ENCODE peak calls at places on chromosomes 13 and 19, in eight cellular contexts. M, Z, X, W, S, A, Y and N are unnamed samples.

GRCh38 chr13:29436721-29437250 is 158.7 kb downstream of the SLC7A1 start:
- DNase-seq in M (no peak), W (no peak), X (no peak), A (no peak), Y (no peak), S (no peak), Z (no peak), N (no peak)

GRCh38 chr13:32881792-32882175 is 134.4 kb upstream of the KL start:
- DNase-seq in M (no peak), Y (no peak), X (no peak), W (no peak), A (no peak), Z (no peak), S (no peak), N (no peak)

GRCh38 chr13:33217256-33217655 is 68.3 kb downstream of the STARD13 start:
- DNase-seq in M (no peak), W (no peak), Y (no peak), X (no peak), Z (no peak), A (no peak), S (no peak), N (no peak)

GRCh38 chr13:114124921-114125320 is 7.5 kb downstream of the RASA3 start:
- DNase-seq in W (no peak), Z (no peak), X (no peak), M (no peak), Y (no peak), S (no peak), A (no peak), N (no peak)

GRCh38 chr13:31898383-31899071 is 133.0 kb upstream of the FRY start:
- DNase-seq in X (no peak), Y (no peak), Z (no peak), W (no peak), A (no peak), M (no peak), S (no peak), N (no peak)

GRCh38 chr13:37492741-37493514 is 105.6 kb downstream of the POSTN start:
- DNase-seq in S (no peak), Z (no peak), X (no peak), Y (no peak), W (no peak), M (no peak), A (no peak), N (peak; percentile 58)

GRCh38 chr19:5472303-5472702 is 17.1 kb downstream of the ZNRF4 start:
- DNase-seq in A (no peak), X (no peak), Z (no peak), M (no peak), W (no peak), S (no peak), Y (no peak), N (no peak)

GRCh38 chr19:38263696-38264485 is 482 bp upstream of the SPINT2 start:
- DNase-seq in X (peak; percentile 83), A (no peak), M (no peak), Z (peak; percentile 97), W (no peak), Y (no peak), S (peak; percentile 98), N (peak; percentile 95)

GRCh38 chr19:1360818-1361461 is 22.8 kb upstream of the NDUFS7 start:
- DNase-seq in W (no peak), Y (no peak), M (no peak), Z (peak; percentile 92), A (no peak), S (no peak), X (no peak), N (no peak)

GRCh38 chr19:36891768-36892357 is 24.2 kb downstream of the ZNF829 start:
- DNase-seq in X (no peak), S (no peak), W (no peak), A (no peak), Y (no peak), M (no peak), Z (no peak), N (no peak)

GRCh38 chr13:102770435-102770834 is 3.2 kb downstream of the TEX30 start:
- DNase-seq in X (no peak), S (no peak), A (no peak), W (no peak), M (no peak), Z (no peak), Y (no peak), N (no peak)

GRCh38 chr19:32896516-32897214 is 27.1 kb upstream of the SLC7A9 start:
- DNase-seq in X (no peak), A (no peak), W (no peak), Z (no peak), M (no peak), Y (no peak), S (no peak), N (no peak)

GRCh38 chr13:81568824-81569223 is 1227.9 kb upstream of the SPRY2 start:
- DNase-seq in S (no peak), Y (no peak), Z (no peak), M (no peak), W (no peak), A (no peak), X (no peak), N (no peak)

GRCh38 chr19:57075801-57076492 is 43.8 kb upstream of the USP29 start:
- DNase-seq in Y (no peak), S (no peak), M (no peak), X (no peak), W (no peak), Z (no peak), A (no peak), N (no peak)

GRCh38 chr19:24140099-24140498 is 53.1 kb downstream of the ZNF254 start:
- DNase-seq in M (no peak), S (no peak), Y (peak; percentile 9), Z (no peak), A (no peak), W (no peak), X (no peak), N (no peak)

GRCh38 chr13:113671066-113672001 is 4.3 kb downstream of the GRK1 start:
- DNase-seq in A (no peak), Y (no peak), M (peak; percentile 73), X (no peak), W (no peak), Z (peak; percentile 70), S (peak; percentile 23), N (no peak)

GRCh38 chr13:114043421-114044053 is 69.7 kb upstream of the C13orf46 start:
- DNase-seq in Y (no peak), M (no peak), Z (peak; percentile 77), A (no peak), W (no peak), X (no peak), S (peak; percentile 45), N (peak; percentile 74)

GRCh38 chr19:21912654-21913053 is 76.7 kb upstream of the ZNF43 start:
- DNase-seq in W (no peak), A (no peak), M (no peak), Z (no peak), Y (peak; percentile 8), S (no peak), X (no peak), N (no peak)

GRCh38 chr13:114102521-114103288 is 29.7 kb downstream of the RASA3 start:
- DNase-seq in M (peak; percentile 74), A (no peak), S (no peak), X (no peak), W (no peak), Z (peak; percentile 78), Y (no peak), N (no peak)

GRCh38 chr13:70310720-70311119 is 202.5 kb upstream of the KLHL1 start:
- DNase-seq in X (peak; percentile 26), A (no peak), Z (no peak), W (peak; percentile 17), M (no peak), Y (peak; percentile 0), S (peak; percentile 39), N (no peak)

DNA sequence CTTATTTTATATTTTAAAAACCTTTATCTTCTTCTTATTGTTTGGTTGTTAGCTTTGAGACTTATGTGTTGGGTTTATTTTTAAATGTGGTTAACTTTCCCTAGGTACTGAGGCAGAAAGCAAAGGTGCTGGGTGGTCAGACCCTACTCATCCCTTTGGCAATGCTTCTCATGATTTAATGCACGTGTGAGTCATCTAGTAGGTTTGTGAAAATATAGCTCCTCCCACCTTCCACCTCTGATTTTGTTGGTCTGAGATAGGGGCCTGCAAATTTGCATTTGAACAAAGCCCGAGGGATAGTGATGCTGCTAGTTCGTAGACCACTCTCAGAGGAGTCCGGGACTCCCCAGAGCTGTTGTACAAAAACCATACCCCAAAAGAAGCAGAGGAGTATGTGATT is 771.3 kb upstream of the ARGLU1 start:
- DNase-seq in W (no peak), M (no peak), X (no peak), A (no peak), S (no peak), Z (no peak), Y (no peak), N (no peak)
- H3K4me3 ChIP-seq in W (no peak overlapping the region), M (no peak overlapping the region), X (no peak overlapping the region), A (no peak overlapping the region), S (no peak overlapping the region), Z (no peak overlapping the region), Y (no peak overlapping the region), N (no peak overlapping the region)

DNA sequence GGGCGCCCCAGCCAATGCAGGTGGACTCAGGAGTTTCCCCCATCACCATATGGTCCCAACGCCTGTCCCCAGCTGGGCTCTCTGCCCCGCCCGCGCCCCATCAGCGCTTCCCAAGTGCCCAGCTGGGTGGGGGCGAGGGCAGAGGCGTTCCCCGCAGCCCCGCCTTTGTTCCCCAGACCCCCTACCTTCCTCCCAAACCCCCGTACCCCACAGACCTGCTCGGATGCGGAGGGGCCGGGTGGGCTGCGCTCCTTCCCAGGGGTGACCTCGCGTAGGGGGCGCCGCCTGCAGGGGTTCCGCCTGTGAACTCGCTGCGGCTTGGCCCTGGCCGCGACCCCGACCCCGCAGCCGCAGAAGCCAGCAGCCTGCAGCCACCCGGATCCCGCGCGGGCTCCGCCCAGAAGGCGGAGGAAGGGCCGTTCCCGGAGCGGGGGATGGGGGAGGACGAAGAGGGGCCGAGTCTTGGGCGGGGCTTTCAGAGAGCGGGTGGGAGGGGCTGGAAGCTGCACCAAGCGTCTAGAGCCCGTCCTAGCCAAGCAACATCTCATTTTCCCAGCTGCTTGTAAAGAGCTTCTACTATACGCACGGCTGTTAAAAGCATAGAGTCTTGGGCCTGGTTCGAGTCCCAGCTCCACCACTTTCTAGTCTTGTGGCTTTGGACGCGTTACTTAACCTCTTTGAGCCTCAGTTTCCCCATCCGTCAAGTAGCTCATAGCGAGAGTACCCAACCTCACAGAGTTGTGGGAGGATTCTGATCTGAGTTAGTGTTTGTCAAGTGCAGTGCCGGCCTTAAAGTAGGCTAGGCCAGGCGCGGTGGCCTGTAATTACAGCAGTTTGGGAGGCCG is at the start of gene RAB3D:
- DNase-seq in Z (peak; percentile 95), W (peak; percentile 28), S (peak; percentile 96), Y (peak; percentile 94), A (peak; percentile 50), X (peak; percentile 63), M (peak; percentile 98), N (peak; percentile 83)
- TF ChIP-seq POLR2AphosphoS5 in Z (peak; percentile 88), W (peak; percentile 44), S (peak; percentile 88), Y (no peak), A (no peak), X (peak; percentile 87), M (peak; percentile 90), N (peak; percentile 51)

DNA sequence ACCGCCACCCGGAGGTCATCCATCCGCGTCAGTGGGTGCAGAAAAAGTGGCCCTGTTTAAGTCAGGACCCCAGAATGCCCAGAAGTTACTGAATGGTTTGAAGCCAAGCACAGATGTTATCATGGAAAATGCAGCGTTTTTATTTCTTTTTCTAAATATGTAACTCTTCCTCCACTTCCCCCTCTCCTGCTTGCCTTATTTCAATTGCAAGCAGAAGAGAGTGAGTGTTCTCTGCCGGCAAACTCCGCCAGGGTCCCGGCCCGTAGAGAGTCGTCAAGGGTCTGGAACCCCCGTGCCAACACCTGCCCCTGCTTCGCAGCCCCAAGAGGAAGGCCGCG is 913 bp upstream of the PDX1 start:
- DNase-seq in X (no peak), A (no peak), S (no peak), Z (no peak), M (no peak), Y (no peak), W (no peak), N (no peak)
- H3K27me3 ChIP-seq in X (no peaks in the 10 kb centered on the region), A (peaks cover 19% of the 10 kb centered on the region), S (peaks cover 33% of the 10 kb centered on the region), Z (peaks cover 72% of the 10 kb centered on the region), M (peaks cover 99% of the 10 kb centered on the region), Y (peaks cover 62% of the 10 kb centered on the region), W (no peaks in the 10 kb centered on the region), N (peaks cover 96% of the 10 kb centered on the region)

GRCh38 chr13:58160980-58161379 is 529.4 kb downstream of the PCDH17 start:
- DNase-seq in X (no peak), A (no peak), S (no peak), Y (no peak), M (no peak), W (no peak), Z (no peak), N (no peak)
- H3K4me3 ChIP-seq in X (no peak overlapping the region), A (no peak overlapping the region), S (no peak overlapping the region), Y (no peak overlapping the region), M (no peak overlapping the region), W (no peak overlapping the region), Z (no peak overlapping the region), N (no peak overlapping the region)